ENCODE peak calls at places on chromosomes 5 and 9, in seven cellular contexts. One of them, this sample, is unnamed. For H3K4me1, the result is how much of the 10 kb centered on the place peaks cover.

GRCh38 chr9:112971415-112971814 is 40.6 kb downstream of the ZNF883 start:
- DNase-seq in uterus: no peak
- DNase-seq in adrenal gland: peak
- DNase-seq in heart right ventricle: no peak
- DNase-seq in stomach: no peak
- DNase-seq in endodermal cell: peak
- DNase-seq in SK-N-SH: peak
- DNase-seq in this sample: no peak

GRCh38 chr9:38437193-38437823 is 13.1 kb upstream of the IGFBPL1 start:
- DNase-seq in uterus: no peak
- DNase-seq in adrenal gland: no peak
- DNase-seq in heart right ventricle: no peak
- DNase-seq in stomach: peak
- DNase-seq in endodermal cell: no peak
- DNase-seq in SK-N-SH: no peak
- DNase-seq in this sample: no peak

GRCh38 chr5:123107343-123108240 is 18.6 kb downstream of the PRDM6 start:
- DNase-seq in uterus: no peak
- DNase-seq in adrenal gland: no peak
- DNase-seq in heart right ventricle: no peak
- DNase-seq in stomach: no peak
- DNase-seq in endodermal cell: no peak
- DNase-seq in SK-N-SH: no peak
- DNase-seq in this sample: no peak

GRCh38 chr5:142769251-142769792 is 855 bp upstream of the ARHGAP26 start:
- DNase-seq in uterus: no peak
- DNase-seq in adrenal gland: no peak
- DNase-seq in heart right ventricle: no peak
- DNase-seq in stomach: no peak
- DNase-seq in endodermal cell: peak
- DNase-seq in SK-N-SH: peak
- DNase-seq in this sample: no peak

GRCh38 chr5:105670586-105670985 is 2000.2 kb downstream of the EFNA5 start:
- DNase-seq in uterus: no peak
- DNase-seq in adrenal gland: no peak
- DNase-seq in heart right ventricle: no peak
- DNase-seq in stomach: no peak
- DNase-seq in endodermal cell: no peak
- DNase-seq in SK-N-SH: no peak
- DNase-seq in this sample: no peak

GRCh38 chr9:86098793-86099694 is at the start of gene GOLM1:
- DNase-seq in uterus: peak
- DNase-seq in adrenal gland: peak
- DNase-seq in heart right ventricle: peak
- DNase-seq in stomach: peak
- DNase-seq in endodermal cell: peak
- DNase-seq in SK-N-SH: peak
- DNase-seq in this sample: peak

GRCh38 chr5:177553671-177554429 is 513 bp downstream of the FAM193B start:
- DNase-seq in uterus: peak
- DNase-seq in adrenal gland: peak
- DNase-seq in heart right ventricle: peak
- DNase-seq in stomach: peak
- DNase-seq in endodermal cell: peak
- DNase-seq in SK-N-SH: peak
- DNase-seq in this sample: peak

GRCh38 chr9:137550958-137551655 is 572 bp upstream of the MRPL41 start:
- DNase-seq in uterus: peak
- DNase-seq in adrenal gland: peak
- DNase-seq in heart right ventricle: no peak
- DNase-seq in stomach: no peak
- DNase-seq in endodermal cell: no peak
- DNase-seq in SK-N-SH: peak
- DNase-seq in this sample: peak

GRCh38 chr9:115808695-115809094 is 344.9 kb upstream of the PAPPA start:
- DNase-seq in uterus: no peak
- DNase-seq in adrenal gland: no peak
- DNase-seq in heart right ventricle: no peak
- DNase-seq in stomach: no peak
- DNase-seq in endodermal cell: no peak
- DNase-seq in SK-N-SH: no peak
- DNase-seq in this sample: no peak

GRCh38 chr5:9376363-9377117 is 169.3 kb downstream of the SEMA5A start:
- DNase-seq in uterus: no peak
- DNase-seq in adrenal gland: no peak
- DNase-seq in heart right ventricle: no peak
- DNase-seq in stomach: no peak
- DNase-seq in endodermal cell: no peak
- DNase-seq in SK-N-SH: no peak
- DNase-seq in this sample: no peak

GRCh38 chr5:144448457-144448856 is 277.8 kb downstream of the KCTD16 start:
- DNase-seq in uterus: no peak
- DNase-seq in adrenal gland: no peak
- DNase-seq in heart right ventricle: no peak
- DNase-seq in stomach: no peak
- DNase-seq in endodermal cell: no peak
- DNase-seq in SK-N-SH: no peak
- DNase-seq in this sample: no peak

GRCh38 chr9:72872718-72873117 is 80.1 kb downstream of the ALDH1A1 start:
- DNase-seq in uterus: no peak
- DNase-seq in adrenal gland: no peak
- DNase-seq in heart right ventricle: no peak
- DNase-seq in stomach: no peak
- DNase-seq in endodermal cell: no peak
- DNase-seq in SK-N-SH: no peak
- DNase-seq in this sample: no peak

DNA sequence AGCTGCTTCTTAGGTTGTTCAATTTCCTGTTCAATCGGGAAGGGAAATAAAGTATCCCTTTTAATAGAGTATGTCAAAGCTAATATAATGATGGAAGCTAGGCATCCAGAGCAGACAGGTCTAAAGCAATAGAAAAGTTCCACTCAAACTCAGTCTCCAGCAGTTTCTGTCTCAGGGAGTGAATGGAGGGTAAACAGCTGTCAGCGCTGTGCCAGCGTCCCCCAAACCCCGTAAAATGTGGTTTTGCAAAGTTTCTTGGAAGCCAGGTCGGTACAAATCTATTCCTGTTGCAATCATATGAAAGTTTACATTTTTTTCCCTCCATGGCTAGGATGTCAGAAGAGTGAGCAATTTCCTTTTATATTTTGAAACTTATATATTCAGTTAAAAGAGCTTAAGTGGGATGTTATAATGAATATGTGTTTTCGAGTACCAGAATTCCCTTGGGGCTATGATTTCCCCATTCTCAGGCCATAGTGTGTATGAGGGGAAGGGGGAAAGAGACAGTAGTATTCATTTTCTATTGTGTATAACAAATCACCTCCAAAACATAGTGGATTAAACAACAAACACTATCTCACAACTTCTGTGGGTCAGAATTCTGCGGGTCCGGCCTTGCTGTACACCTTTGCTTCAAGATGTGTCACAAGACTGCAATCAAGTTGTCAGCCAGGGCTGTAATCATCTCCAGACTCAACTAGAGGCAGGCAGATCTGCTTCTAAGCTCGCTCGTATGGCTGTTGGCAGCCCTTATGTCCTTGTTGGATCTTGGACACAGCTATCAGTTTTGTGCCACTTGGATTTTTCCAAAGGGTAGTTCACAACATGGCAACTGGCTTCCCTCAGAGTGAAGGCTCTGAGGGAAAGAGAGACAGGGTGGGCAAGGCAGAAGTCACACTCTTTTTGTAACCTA is 107.4 kb downstream of the SNX18 start:
- DNase-seq in uterus: no peak
- DNase-seq in adrenal gland: no peak
- DNase-seq in heart right ventricle: no peak
- DNase-seq in stomach: no peak
- DNase-seq in endodermal cell: no peak
- DNase-seq in SK-N-SH: no peak
- DNase-seq in this sample: no peak
- H3K4me3 ChIP-seq in uterus: no peak
- H3K4me3 ChIP-seq in adrenal gland: no peak
- H3K4me3 ChIP-seq in heart right ventricle: no peak
- H3K4me3 ChIP-seq in stomach: no peak
- H3K4me3 ChIP-seq in endodermal cell: no peak
- H3K4me3 ChIP-seq in SK-N-SH: no peak
- H3K4me3 ChIP-seq in this sample: no peak

DNA sequence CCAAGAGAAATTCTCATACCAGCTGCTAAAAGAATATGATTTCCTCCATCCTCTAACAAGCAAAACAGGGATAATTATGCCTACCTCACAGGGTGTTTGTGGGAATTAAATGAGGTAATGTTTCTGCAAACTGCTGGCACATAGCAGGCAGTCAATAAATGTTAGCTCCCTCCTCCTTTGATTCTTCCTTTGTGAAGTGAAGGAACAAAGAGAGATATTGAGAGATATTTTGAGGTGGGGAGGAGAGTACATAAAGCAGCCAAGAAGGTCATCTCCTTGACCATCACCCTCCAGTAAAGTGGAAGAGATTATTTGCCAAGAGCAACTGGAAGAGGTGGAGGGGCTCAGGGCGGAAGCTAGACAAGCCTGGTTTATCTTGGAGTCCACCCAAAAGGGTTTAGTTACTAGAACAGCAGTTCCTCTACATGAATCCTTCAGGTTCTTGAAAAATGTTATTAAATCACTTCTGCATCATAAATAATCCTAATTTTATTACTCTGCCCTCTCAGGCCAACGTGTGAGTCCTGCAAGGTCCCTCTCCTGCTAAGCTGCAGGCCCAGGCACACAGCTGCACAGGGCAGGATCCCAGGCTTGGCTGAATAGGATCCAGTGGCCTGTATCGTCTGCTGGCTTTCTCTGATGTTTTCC is 35.0 kb upstream of the TLE1 start:
- DNase-seq in uterus: peak
- DNase-seq in adrenal gland: no peak
- DNase-seq in heart right ventricle: no peak
- DNase-seq in stomach: no peak
- DNase-seq in endodermal cell: no peak
- DNase-seq in SK-N-SH: no peak
- DNase-seq in this sample: no peak
- H3K4me1 ChIP-seq in uterus: under half
- H3K4me1 ChIP-seq in adrenal gland: under half
- H3K4me1 ChIP-seq in heart right ventricle: under half
- H3K4me1 ChIP-seq in stomach: under half
- H3K4me1 ChIP-seq in endodermal cell: under half
- H3K4me1 ChIP-seq in SK-N-SH: under half
- H3K4me1 ChIP-seq in this sample: under half

GRCh38 chr5:134041570-134042411 is 37.0 kb upstream of the VDAC1 start:
- DNase-seq in uterus: no peak
- DNase-seq in adrenal gland: no peak
- DNase-seq in heart right ventricle: no peak
- DNase-seq in stomach: no peak
- DNase-seq in endodermal cell: no peak
- DNase-seq in SK-N-SH: no peak
- DNase-seq in this sample: no peak
- H3K27ac ChIP-seq in uterus: no peak
- H3K27ac ChIP-seq in adrenal gland: no peak
- H3K27ac ChIP-seq in heart right ventricle: no peak
- H3K27ac ChIP-seq in stomach: no peak
- H3K27ac ChIP-seq in endodermal cell: no peak
- H3K27ac ChIP-seq in SK-N-SH: no peak
- H3K27ac ChIP-seq in this sample: no peak

GRCh38 chr9:75087279-75087823 is 604 bp downstream of the NMRK1 start:
- DNase-seq in uterus: no peak
- DNase-seq in adrenal gland: peak
- DNase-seq in heart right ventricle: no peak
- DNase-seq in stomach: peak
- DNase-seq in endodermal cell: peak
- DNase-seq in SK-N-SH: no peak
- DNase-seq in this sample: peak

GRCh38 chr9:75087824-75088645 is at the start of the genes NMRK1 and OSTF1:
- DNase-seq in uterus: peak
- DNase-seq in adrenal gland: peak
- DNase-seq in heart right ventricle: peak
- DNase-seq in stomach: peak
- DNase-seq in endodermal cell: peak
- DNase-seq in SK-N-SH: peak
- DNase-seq in this sample: peak

GRCh38 chr9:75089369-75089766 is 1.1 kb downstream of the OSTF1 start:
- DNase-seq in uterus: no peak
- DNase-seq in adrenal gland: no peak
- DNase-seq in heart right ventricle: no peak
- DNase-seq in stomach: no peak
- DNase-seq in endodermal cell: no peak
- DNase-seq in SK-N-SH: no peak
- DNase-seq in this sample: no peak

GRCh38 chr9:75090579-75090978 is 2.3 kb downstream of the OSTF1 start:
- DNase-seq in uterus: no peak
- DNase-seq in adrenal gland: no peak
- DNase-seq in heart right ventricle: no peak
- DNase-seq in stomach: no peak
- DNase-seq in endodermal cell: no peak
- DNase-seq in SK-N-SH: no peak
- DNase-seq in this sample: no peak

DNA sequence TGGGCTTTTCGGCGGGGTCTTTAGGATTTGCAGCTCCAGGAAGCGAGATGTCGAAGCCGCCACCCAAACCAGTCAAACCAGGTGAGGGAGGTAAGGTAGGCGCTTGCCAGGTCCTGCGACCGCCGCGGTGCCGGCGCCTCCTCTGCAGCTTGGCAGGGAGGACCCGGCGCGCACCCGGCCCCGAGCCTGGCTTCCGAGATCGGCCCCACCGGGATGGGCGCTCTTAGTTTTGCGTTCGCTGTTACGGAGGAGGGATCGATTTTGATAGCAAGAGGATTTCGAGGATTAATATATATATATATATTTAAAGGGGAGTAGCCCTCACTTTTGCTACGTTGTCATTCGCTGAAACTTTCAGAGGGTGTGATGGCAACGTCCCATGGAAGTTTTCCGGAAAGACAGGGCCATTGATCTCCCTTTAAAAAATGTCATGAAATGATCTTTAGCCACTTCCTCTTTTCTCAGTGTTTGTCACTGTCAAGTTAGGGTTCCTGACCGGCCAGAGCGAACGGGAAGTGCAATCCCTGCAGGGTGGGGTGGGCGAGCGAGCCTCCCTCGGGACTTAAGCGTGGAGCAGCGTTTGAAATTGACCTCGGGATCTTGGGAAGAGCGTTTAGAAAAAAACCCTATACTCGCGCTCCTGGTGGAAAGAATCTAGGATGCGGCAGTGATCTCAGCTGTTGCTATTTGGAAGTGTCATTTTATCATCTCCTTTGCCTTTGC is 493 bp downstream of the OSTF1 start:
- DNase-seq in uterus: peak
- DNase-seq in adrenal gland: peak
- DNase-seq in heart right ventricle: peak
- DNase-seq in stomach: peak
- DNase-seq in endodermal cell: peak
- DNase-seq in SK-N-SH: peak
- DNase-seq in this sample: peak
- H3K4me3 ChIP-seq in uterus: peak
- H3K4me3 ChIP-seq in adrenal gland: peak
- H3K4me3 ChIP-seq in heart right ventricle: peak
- H3K4me3 ChIP-seq in stomach: peak
- H3K4me3 ChIP-seq in endodermal cell: peak
- H3K4me3 ChIP-seq in SK-N-SH: peak
- H3K4me3 ChIP-seq in this sample: peak